ENCODE peak calls at places on chromosomes 16 and 17, in five cellular contexts. One of them, this sample, is unnamed.

GRCh38 chr17:79631640-79632431 is 21.0 kb upstream of the RBFOX3 start:
- DNase-seq in stimulated activated naive CD8-positive, alpha-beta T cell treated with anti-CD3 and anti-CD28 coated beads, Interleukin-15, amount 100 ng/mL, for 72 hours: no peak
- DNase-seq in foreskin fibroblast: no peak
- DNase-seq in fibroblast of pulmonary artery: no peak
- DNase-seq in GDM1: no peak
- DNase-seq in this sample: no peak

GRCh38 chr16:81671738-81672597 is 107.1 kb upstream of the PLCG2 start:
- DNase-seq in stimulated activated naive CD8-positive, alpha-beta T cell treated with anti-CD3 and anti-CD28 coated beads, Interleukin-15, amount 100 ng/mL, for 72 hours: no peak
- DNase-seq in foreskin fibroblast: no peak
- DNase-seq in fibroblast of pulmonary artery: no peak
- DNase-seq in GDM1: no peak
- DNase-seq in this sample: no peak

GRCh38 chr17:68322630-68323029 is 31.3 kb downstream of the ARSG start:
- DNase-seq in stimulated activated naive CD8-positive, alpha-beta T cell treated with anti-CD3 and anti-CD28 coated beads, Interleukin-15, amount 100 ng/mL, for 72 hours: no peak
- DNase-seq in foreskin fibroblast: no peak
- DNase-seq in fibroblast of pulmonary artery: no peak
- DNase-seq in GDM1: no peak
- DNase-seq in this sample: no peak

GRCh38 chr17:73746314-73747073 is 102.2 kb upstream of the SDK2 start:
- DNase-seq in stimulated activated naive CD8-positive, alpha-beta T cell treated with anti-CD3 and anti-CD28 coated beads, Interleukin-15, amount 100 ng/mL, for 72 hours: no peak
- DNase-seq in foreskin fibroblast: no peak
- DNase-seq in fibroblast of pulmonary artery: no peak
- DNase-seq in GDM1: no peak
- DNase-seq in this sample: no peak

GRCh38 chr16:48231675-48232214 is 12.4 kb upstream of the LONP2 start:
- DNase-seq in stimulated activated naive CD8-positive, alpha-beta T cell treated with anti-CD3 and anti-CD28 coated beads, Interleukin-15, amount 100 ng/mL, for 72 hours: peak; percentile 34
- DNase-seq in foreskin fibroblast: peak; percentile 32
- DNase-seq in fibroblast of pulmonary artery: peak; percentile 63
- DNase-seq in GDM1: peak; percentile 20
- DNase-seq in this sample: no peak

GRCh38 chr17:73998246-73999220 is 204.9 kb upstream of the RPL38 start:
- DNase-seq in stimulated activated naive CD8-positive, alpha-beta T cell treated with anti-CD3 and anti-CD28 coated beads, Interleukin-15, amount 100 ng/mL, for 72 hours: peak; percentile 61
- DNase-seq in foreskin fibroblast: no peak
- DNase-seq in fibroblast of pulmonary artery: no peak
- DNase-seq in GDM1: no peak
- DNase-seq in this sample: no peak

GRCh38 chr16:88874938-88875599 is 8.6 kb upstream of the PABPN1L start:
- DNase-seq in stimulated activated naive CD8-positive, alpha-beta T cell treated with anti-CD3 and anti-CD28 coated beads, Interleukin-15, amount 100 ng/mL, for 72 hours: no peak
- DNase-seq in foreskin fibroblast: no peak
- DNase-seq in fibroblast of pulmonary artery: no peak
- DNase-seq in GDM1: no peak
- DNase-seq in this sample: no peak

GRCh38 chr16:11432856-11433395 is 87.7 kb downstream of the RMI2 start:
- DNase-seq in stimulated activated naive CD8-positive, alpha-beta T cell treated with anti-CD3 and anti-CD28 coated beads, Interleukin-15, amount 100 ng/mL, for 72 hours: no peak
- DNase-seq in foreskin fibroblast: no peak
- DNase-seq in fibroblast of pulmonary artery: no peak
- DNase-seq in GDM1: no peak
- DNase-seq in this sample: no peak

GRCh38 chr17:17514993-17515920 is 19.1 kb upstream of the RASD1 start:
- DNase-seq in stimulated activated naive CD8-positive, alpha-beta T cell treated with anti-CD3 and anti-CD28 coated beads, Interleukin-15, amount 100 ng/mL, for 72 hours: no peak
- DNase-seq in foreskin fibroblast: peak; percentile 68
- DNase-seq in fibroblast of pulmonary artery: no peak
- DNase-seq in GDM1: no peak
- DNase-seq in this sample: no peak

GRCh38 chr17:39813631-39814030 is 50.5 kb downstream of the IKZF3 start:
- DNase-seq in stimulated activated naive CD8-positive, alpha-beta T cell treated with anti-CD3 and anti-CD28 coated beads, Interleukin-15, amount 100 ng/mL, for 72 hours: peak; percentile 38
- DNase-seq in foreskin fibroblast: no peak
- DNase-seq in fibroblast of pulmonary artery: no peak
- DNase-seq in GDM1: no peak
- DNase-seq in this sample: no peak

GRCh38 chr17:58112970-58113631 is 29.9 kb downstream of the DYNLL2 start:
- DNase-seq in stimulated activated naive CD8-positive, alpha-beta T cell treated with anti-CD3 and anti-CD28 coated beads, Interleukin-15, amount 100 ng/mL, for 72 hours: peak; percentile 81
- DNase-seq in foreskin fibroblast: peak; percentile 43
- DNase-seq in fibroblast of pulmonary artery: peak; percentile 75
- DNase-seq in GDM1: peak; percentile 56
- DNase-seq in this sample: no peak

GRCh38 chr16:50448522-50448921 is 79.7 kb upstream of the BRD7 start:
- DNase-seq in stimulated activated naive CD8-positive, alpha-beta T cell treated with anti-CD3 and anti-CD28 coated beads, Interleukin-15, amount 100 ng/mL, for 72 hours: no peak
- DNase-seq in foreskin fibroblast: no peak
- DNase-seq in fibroblast of pulmonary artery: no peak
- DNase-seq in GDM1: no peak
- DNase-seq in this sample: no peak

GRCh38 chr17:32943647-32944191 is 15.8 kb downstream of the TMEM98 start:
- DNase-seq in stimulated activated naive CD8-positive, alpha-beta T cell treated with anti-CD3 and anti-CD28 coated beads, Interleukin-15, amount 100 ng/mL, for 72 hours: no peak
- DNase-seq in foreskin fibroblast: peak; percentile 80
- DNase-seq in fibroblast of pulmonary artery: peak; percentile 90
- DNase-seq in GDM1: no peak
- DNase-seq in this sample: no peak

GRCh38 chr17:46942441-46943217 is 19.7 kb downstream of the GOSR2 start:
- DNase-seq in stimulated activated naive CD8-positive, alpha-beta T cell treated with anti-CD3 and anti-CD28 coated beads, Interleukin-15, amount 100 ng/mL, for 72 hours: peak; percentile 25
- DNase-seq in foreskin fibroblast: peak; percentile 62
- DNase-seq in fibroblast of pulmonary artery: peak; percentile 87
- DNase-seq in GDM1: peak; percentile 47
- DNase-seq in this sample: no peak

GRCh38 chr17:77572065-77572601 is 386.4 kb upstream of the TNRC6C start:
- DNase-seq in stimulated activated naive CD8-positive, alpha-beta T cell treated with anti-CD3 and anti-CD28 coated beads, Interleukin-15, amount 100 ng/mL, for 72 hours: no peak
- DNase-seq in foreskin fibroblast: no peak
- DNase-seq in fibroblast of pulmonary artery: no peak
- DNase-seq in GDM1: no peak
- DNase-seq in this sample: no peak

GRCh38 chr16:14242769-14243168 is 171.7 kb downstream of the MRTFB start:
- DNase-seq in stimulated activated naive CD8-positive, alpha-beta T cell treated with anti-CD3 and anti-CD28 coated beads, Interleukin-15, amount 100 ng/mL, for 72 hours: no peak
- DNase-seq in foreskin fibroblast: no peak
- DNase-seq in fibroblast of pulmonary artery: no peak
- DNase-seq in GDM1: no peak
- DNase-seq in this sample: no peak

GRCh38 chr17:1647802-1648581 is 1.7 kb downstream of the RILP start:
- DNase-seq in stimulated activated naive CD8-positive, alpha-beta T cell treated with anti-CD3 and anti-CD28 coated beads, Interleukin-15, amount 100 ng/mL, for 72 hours: no peak
- DNase-seq in foreskin fibroblast: no peak
- DNase-seq in fibroblast of pulmonary artery: peak; percentile 25
- DNase-seq in GDM1: no peak
- DNase-seq in this sample: no peak

GRCh38 chr16:71354156-71354555 is 4.4 kb upstream of the CALB2 start:
- DNase-seq in stimulated activated naive CD8-positive, alpha-beta T cell treated with anti-CD3 and anti-CD28 coated beads, Interleukin-15, amount 100 ng/mL, for 72 hours: no peak
- DNase-seq in foreskin fibroblast: no peak
- DNase-seq in fibroblast of pulmonary artery: no peak
- DNase-seq in GDM1: no peak
- DNase-seq in this sample: no peak

GRCh38 chr16:17412221-17412620 is 58.5 kb downstream of the XYLT1 start:
- DNase-seq in stimulated activated naive CD8-positive, alpha-beta T cell treated with anti-CD3 and anti-CD28 coated beads, Interleukin-15, amount 100 ng/mL, for 72 hours: no peak
- DNase-seq in foreskin fibroblast: no peak
- DNase-seq in fibroblast of pulmonary artery: peak; percentile 19
- DNase-seq in GDM1: no peak
- DNase-seq in this sample: no peak

GRCh38 chr16:17556276-17557052 is 85.7 kb upstream of the XYLT1 start:
- DNase-seq in stimulated activated naive CD8-positive, alpha-beta T cell treated with anti-CD3 and anti-CD28 coated beads, Interleukin-15, amount 100 ng/mL, for 72 hours: no peak
- DNase-seq in foreskin fibroblast: peak; percentile 12
- DNase-seq in fibroblast of pulmonary artery: peak; percentile 11
- DNase-seq in GDM1: no peak
- DNase-seq in this sample: no peak

GRCh38 chr17:36877774-36878173 is 59.5 kb upstream of the LHX1 start:
- DNase-seq in stimulated activated naive CD8-positive, alpha-beta T cell treated with anti-CD3 and anti-CD28 coated beads, Interleukin-15, amount 100 ng/mL, for 72 hours: no peak
- DNase-seq in foreskin fibroblast: no peak
- DNase-seq in fibroblast of pulmonary artery: peak; percentile 25
- DNase-seq in GDM1: no peak
- DNase-seq in this sample: no peak

GRCh38 chr17:42240201-42240600 is 36.0 kb downstream of the STAT5B start:
- DNase-seq in stimulated activated naive CD8-positive, alpha-beta T cell treated with anti-CD3 and anti-CD28 coated beads, Interleukin-15, amount 100 ng/mL, for 72 hours: no peak
- DNase-seq in foreskin fibroblast: no peak
- DNase-seq in fibroblast of pulmonary artery: peak; percentile 36
- DNase-seq in GDM1: no peak
- DNase-seq in this sample: no peak

GRCh38 chr16:47057631-47057996 is 84.1 kb upstream of the DNAJA2 start:
- DNase-seq in stimulated activated naive CD8-positive, alpha-beta T cell treated with anti-CD3 and anti-CD28 coated beads, Interleukin-15, amount 100 ng/mL, for 72 hours: no peak
- DNase-seq in foreskin fibroblast: no peak
- DNase-seq in fibroblast of pulmonary artery: peak; percentile 23
- DNase-seq in GDM1: no peak
- DNase-seq in this sample: no peak

GRCh38 chr17:29299031-29299430 is 5.1 kb upstream of the NUFIP2 start:
- DNase-seq in stimulated activated naive CD8-positive, alpha-beta T cell treated with anti-CD3 and anti-CD28 coated beads, Interleukin-15, amount 100 ng/mL, for 72 hours: no peak
- DNase-seq in foreskin fibroblast: no peak
- DNase-seq in fibroblast of pulmonary artery: no peak
- DNase-seq in GDM1: no peak
- DNase-seq in this sample: no peak

GRCh38 chr17:75601057-75601987 is 13.7 kb downstream of the MYO15B start:
- DNase-seq in stimulated activated naive CD8-positive, alpha-beta T cell treated with anti-CD3 and anti-CD28 coated beads, Interleukin-15, amount 100 ng/mL, for 72 hours: peak; percentile 57
- DNase-seq in foreskin fibroblast: no peak
- DNase-seq in fibroblast of pulmonary artery: peak; percentile 46
- DNase-seq in GDM1: peak; percentile 28
- DNase-seq in this sample: no peak

GRCh38 chr16:57769541-57770145 is 32.6 kb downstream of the KIFC3 start:
- DNase-seq in stimulated activated naive CD8-positive, alpha-beta T cell treated with anti-CD3 and anti-CD28 coated beads, Interleukin-15, amount 100 ng/mL, for 72 hours: no peak
- DNase-seq in foreskin fibroblast: no peak
- DNase-seq in fibroblast of pulmonary artery: no peak
- DNase-seq in GDM1: no peak
- DNase-seq in this sample: no peak

GRCh38 chr17:80937501-80938356 is 53.9 kb upstream of the CHMP6 start:
- DNase-seq in stimulated activated naive CD8-positive, alpha-beta T cell treated with anti-CD3 and anti-CD28 coated beads, Interleukin-15, amount 100 ng/mL, for 72 hours: no peak
- DNase-seq in foreskin fibroblast: no peak
- DNase-seq in fibroblast of pulmonary artery: no peak
- DNase-seq in GDM1: no peak
- DNase-seq in this sample: no peak

GRCh38 chr17:2435852-2436251 is 35.0 kb upstream of the MNT start:
- DNase-seq in stimulated activated naive CD8-positive, alpha-beta T cell treated with anti-CD3 and anti-CD28 coated beads, Interleukin-15, amount 100 ng/mL, for 72 hours: no peak
- DNase-seq in foreskin fibroblast: no peak
- DNase-seq in fibroblast of pulmonary artery: no peak
- DNase-seq in GDM1: no peak
- DNase-seq in this sample: no peak

GRCh38 chr17:4576729-4577322 is 7.5 kb upstream of the SMTNL2 start:
- DNase-seq in stimulated activated naive CD8-positive, alpha-beta T cell treated with anti-CD3 and anti-CD28 coated beads, Interleukin-15, amount 100 ng/mL, for 72 hours: no peak
- DNase-seq in foreskin fibroblast: no peak
- DNase-seq in fibroblast of pulmonary artery: no peak
- DNase-seq in GDM1: no peak
- DNase-seq in this sample: no peak

GRCh38 chr17:42917236-42917603 is 16.6 kb downstream of the G6PC1 start:
- DNase-seq in stimulated activated naive CD8-positive, alpha-beta T cell treated with anti-CD3 and anti-CD28 coated beads, Interleukin-15, amount 100 ng/mL, for 72 hours: no peak
- DNase-seq in foreskin fibroblast: no peak
- DNase-seq in fibroblast of pulmonary artery: no peak
- DNase-seq in GDM1: no peak
- DNase-seq in this sample: no peak